ENCODE peak calls at places on chromosomes 5 and 9, in ten cellular contexts. One of them, this sample, is unnamed.

GRCh38 chr5:149211566-149211965 is 60.1 kb upstream of the AFAP1L1 start:
- DNase-seq in brain microvascular endothelial cell: peak; percentile 80
- DNase-seq in suprapubic skin: no peak
- DNase-seq in endothelial cell of umbilical vein: no peak
- DNase-seq in ascending aorta: peak; percentile 18
- DNase-seq in WERI-Rb-1: no peak
- DNase-seq in PC-3: no peak
- DNase-seq in tibial artery: no peak
- DNase-seq in uterus: no peak
- DNase-seq in neural progenitor cell: no peak
- DNase-seq in this sample: no peak

GRCh38 chr9:74760031-74760700 is 127.6 kb downstream of the TRPM6 start:
- DNase-seq in brain microvascular endothelial cell: peak; percentile 79
- DNase-seq in suprapubic skin: no peak
- DNase-seq in endothelial cell of umbilical vein: no peak
- DNase-seq in ascending aorta: no peak
- DNase-seq in WERI-Rb-1: no peak
- DNase-seq in PC-3: peak; percentile 86
- DNase-seq in tibial artery: no peak
- DNase-seq in uterus: no peak
- DNase-seq in neural progenitor cell: no peak
- DNase-seq in this sample: no peak

GRCh38 chr9:99722852-99723251 is 98.8 kb upstream of the NR4A3 start:
- DNase-seq in brain microvascular endothelial cell: no peak
- DNase-seq in suprapubic skin: no peak
- DNase-seq in endothelial cell of umbilical vein: no peak
- DNase-seq in ascending aorta: no peak
- DNase-seq in WERI-Rb-1: no peak
- DNase-seq in PC-3: no peak
- DNase-seq in tibial artery: no peak
- DNase-seq in uterus: no peak
- DNase-seq in neural progenitor cell: no peak
- DNase-seq in this sample: no peak

GRCh38 chr9:75988663-75989062 is 98.2 kb downstream of the PCSK5 start:
- DNase-seq in brain microvascular endothelial cell: no peak
- DNase-seq in suprapubic skin: no peak
- DNase-seq in endothelial cell of umbilical vein: no peak
- DNase-seq in ascending aorta: no peak
- DNase-seq in WERI-Rb-1: no peak
- DNase-seq in PC-3: no peak
- DNase-seq in tibial artery: no peak
- DNase-seq in uterus: no peak
- DNase-seq in neural progenitor cell: no peak
- DNase-seq in this sample: no peak

GRCh38 chr5:134177197-134178171 is 734 bp upstream of the SKP1 start:
- DNase-seq in brain microvascular endothelial cell: peak; percentile 57
- DNase-seq in suprapubic skin: peak; percentile 74
- DNase-seq in endothelial cell of umbilical vein: peak; percentile 77
- DNase-seq in ascending aorta: peak; percentile 85
- DNase-seq in WERI-Rb-1: no peak
- DNase-seq in PC-3: peak; percentile 26
- DNase-seq in tibial artery: peak; percentile 65
- DNase-seq in uterus: peak; percentile 69
- DNase-seq in neural progenitor cell: peak; percentile 88
- DNase-seq in this sample: peak; percentile 40

GRCh38 chr5:78221964-78222451 is 72.5 kb downstream of the AP3B1 start:
- DNase-seq in brain microvascular endothelial cell: peak; percentile 3
- DNase-seq in suprapubic skin: no peak
- DNase-seq in endothelial cell of umbilical vein: no peak
- DNase-seq in ascending aorta: no peak
- DNase-seq in WERI-Rb-1: peak; percentile 44
- DNase-seq in PC-3: peak; percentile 2
- DNase-seq in tibial artery: no peak
- DNase-seq in uterus: no peak
- DNase-seq in neural progenitor cell: no peak
- DNase-seq in this sample: no peak

GRCh38 chr5:168282120-168282519 is 9.3 kb upstream of the WWC1 start:
- DNase-seq in brain microvascular endothelial cell: no peak
- DNase-seq in suprapubic skin: no peak
- DNase-seq in endothelial cell of umbilical vein: no peak
- DNase-seq in ascending aorta: no peak
- DNase-seq in WERI-Rb-1: no peak
- DNase-seq in PC-3: no peak
- DNase-seq in tibial artery: no peak
- DNase-seq in uterus: no peak
- DNase-seq in neural progenitor cell: peak; percentile 34
- DNase-seq in this sample: peak; percentile 60

GRCh38 chr9:137276757-137277328 is 683 bp upstream of the TOR4A start:
- DNase-seq in brain microvascular endothelial cell: no peak
- DNase-seq in suprapubic skin: peak; percentile 75
- DNase-seq in endothelial cell of umbilical vein: peak; percentile 45
- DNase-seq in ascending aorta: peak; percentile 85
- DNase-seq in WERI-Rb-1: peak; percentile 73
- DNase-seq in PC-3: peak; percentile 41
- DNase-seq in tibial artery: peak; percentile 68
- DNase-seq in uterus: peak; percentile 75
- DNase-seq in neural progenitor cell: peak; percentile 58
- DNase-seq in this sample: peak; percentile 84

GRCh38 chr5:31407921-31408714 is 123.8 kb downstream of the DROSHA start:
- DNase-seq in brain microvascular endothelial cell: no peak
- DNase-seq in suprapubic skin: no peak
- DNase-seq in endothelial cell of umbilical vein: peak; percentile 37
- DNase-seq in ascending aorta: no peak
- DNase-seq in WERI-Rb-1: no peak
- DNase-seq in PC-3: peak; percentile 39
- DNase-seq in tibial artery: no peak
- DNase-seq in uterus: no peak
- DNase-seq in neural progenitor cell: no peak
- DNase-seq in this sample: no peak

GRCh38 chr9:26170224-26170623 is 492.0 kb upstream of the TUSC1 start:
- DNase-seq in brain microvascular endothelial cell: no peak
- DNase-seq in suprapubic skin: no peak
- DNase-seq in endothelial cell of umbilical vein: no peak
- DNase-seq in ascending aorta: no peak
- DNase-seq in WERI-Rb-1: no peak
- DNase-seq in PC-3: no peak
- DNase-seq in tibial artery: no peak
- DNase-seq in uterus: no peak
- DNase-seq in neural progenitor cell: no peak
- DNase-seq in this sample: no peak

GRCh38 chr5:61933787-61934626 is 372.0 kb upstream of the KIF2A start:
- DNase-seq in brain microvascular endothelial cell: peak; percentile 49
- DNase-seq in suprapubic skin: no peak
- DNase-seq in endothelial cell of umbilical vein: peak; percentile 55
- DNase-seq in ascending aorta: no peak
- DNase-seq in WERI-Rb-1: peak; percentile 53
- DNase-seq in PC-3: peak; percentile 68
- DNase-seq in tibial artery: no peak
- DNase-seq in uterus: no peak
- DNase-seq in neural progenitor cell: peak; percentile 77
- DNase-seq in this sample: peak; percentile 49

GRCh38 chr5:163727028-163727427 is 221.6 kb downstream of the MAT2B start:
- DNase-seq in brain microvascular endothelial cell: no peak
- DNase-seq in suprapubic skin: no peak
- DNase-seq in endothelial cell of umbilical vein: no peak
- DNase-seq in ascending aorta: no peak
- DNase-seq in WERI-Rb-1: no peak
- DNase-seq in PC-3: no peak
- DNase-seq in tibial artery: no peak
- DNase-seq in uterus: no peak
- DNase-seq in neural progenitor cell: no peak
- DNase-seq in this sample: no peak

GRCh38 chr9:72894342-72894741 is 58.5 kb downstream of the ALDH1A1 start:
- DNase-seq in brain microvascular endothelial cell: peak; percentile 11
- DNase-seq in suprapubic skin: no peak
- DNase-seq in endothelial cell of umbilical vein: no peak
- DNase-seq in ascending aorta: no peak
- DNase-seq in WERI-Rb-1: no peak
- DNase-seq in PC-3: no peak
- DNase-seq in tibial artery: no peak
- DNase-seq in uterus: no peak
- DNase-seq in neural progenitor cell: peak; percentile 82
- DNase-seq in this sample: no peak

DNA sequence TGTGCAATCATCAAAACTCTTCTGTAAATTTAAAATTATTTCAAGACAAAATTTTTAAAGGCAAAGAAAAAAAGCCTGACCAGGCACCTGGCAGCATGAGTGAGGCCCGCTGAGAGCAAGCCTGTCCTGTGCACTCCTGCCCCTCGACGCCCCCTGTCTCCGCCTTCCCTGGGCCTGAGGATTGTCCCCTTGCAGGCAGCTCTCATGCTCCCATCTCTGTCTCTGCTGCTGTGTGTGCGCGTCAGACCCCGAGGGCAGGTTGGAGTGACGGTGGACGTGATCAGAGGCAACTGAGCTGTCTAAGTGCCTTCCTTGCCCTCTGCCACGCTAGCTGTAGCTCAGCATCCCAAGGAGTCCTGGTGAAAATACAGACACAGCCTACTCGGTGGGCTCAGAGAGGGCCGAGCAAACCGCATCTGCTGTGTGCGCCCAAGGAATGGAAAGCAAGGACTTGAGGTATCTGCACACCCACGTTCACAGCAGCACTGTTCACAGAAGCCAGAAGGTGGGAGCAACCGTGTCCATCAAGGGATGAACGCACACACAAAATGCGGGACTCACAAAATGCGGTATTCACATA is 65.5 kb downstream of the SECISBP2 start:
- DNase-seq in brain microvascular endothelial cell: no peak
- DNase-seq in suprapubic skin: no peak
- DNase-seq in endothelial cell of umbilical vein: no peak
- DNase-seq in ascending aorta: no peak
- DNase-seq in WERI-Rb-1: no peak
- DNase-seq in PC-3: no peak
- DNase-seq in tibial artery: no peak
- DNase-seq in uterus: no peak
- DNase-seq in neural progenitor cell: no peak
- DNase-seq in this sample: no peak
- H3K27ac ChIP-seq in brain microvascular endothelial cell: no peak overlapping the region
- H3K27ac ChIP-seq in suprapubic skin: no peak overlapping the region
- H3K27ac ChIP-seq in endothelial cell of umbilical vein: no peak overlapping the region
- H3K27ac ChIP-seq in ascending aorta: no peak overlapping the region
- H3K27ac ChIP-seq in WERI-Rb-1: no peak overlapping the region
- H3K27ac ChIP-seq in PC-3: no peak overlapping the region
- H3K27ac ChIP-seq in tibial artery: no peak overlapping the region
- H3K27ac ChIP-seq in uterus: no peak overlapping the region
- H3K27ac ChIP-seq in neural progenitor cell: no peak overlapping the region
- H3K27ac ChIP-seq in this sample: no peak overlapping the region

GRCh38 chr5:58244819-58245478 is 214.9 kb downstream of the PLK2 start:
- DNase-seq in brain microvascular endothelial cell: no peak
- DNase-seq in suprapubic skin: no peak
- DNase-seq in endothelial cell of umbilical vein: peak; percentile 44
- DNase-seq in ascending aorta: no peak
- DNase-seq in WERI-Rb-1: no peak
- DNase-seq in PC-3: no peak
- DNase-seq in tibial artery: no peak
- DNase-seq in uterus: no peak
- DNase-seq in neural progenitor cell: no peak
- DNase-seq in this sample: no peak

GRCh38 chr5:58239731-58240130 is 220.2 kb downstream of the PLK2 start:
- DNase-seq in brain microvascular endothelial cell: no peak
- DNase-seq in suprapubic skin: no peak
- DNase-seq in endothelial cell of umbilical vein: peak; percentile 46
- DNase-seq in ascending aorta: no peak
- DNase-seq in WERI-Rb-1: peak; percentile 45
- DNase-seq in PC-3: peak; percentile 20
- DNase-seq in tibial artery: no peak
- DNase-seq in uterus: no peak
- DNase-seq in neural progenitor cell: no peak
- DNase-seq in this sample: no peak

GRCh38 chr5:58240286-58240685 is 219.6 kb downstream of the PLK2 start:
- DNase-seq in brain microvascular endothelial cell: peak; percentile 69
- DNase-seq in suprapubic skin: no peak
- DNase-seq in endothelial cell of umbilical vein: peak; percentile 89
- DNase-seq in ascending aorta: no peak
- DNase-seq in WERI-Rb-1: no peak
- DNase-seq in PC-3: peak; percentile 64
- DNase-seq in tibial artery: no peak
- DNase-seq in uterus: no peak
- DNase-seq in neural progenitor cell: no peak
- DNase-seq in this sample: no peak

GRCh38 chr5:58239075-58239474 is 220.8 kb downstream of the PLK2 start:
- DNase-seq in brain microvascular endothelial cell: no peak
- DNase-seq in suprapubic skin: no peak
- DNase-seq in endothelial cell of umbilical vein: no peak
- DNase-seq in ascending aorta: no peak
- DNase-seq in WERI-Rb-1: no peak
- DNase-seq in PC-3: no peak
- DNase-seq in tibial artery: no peak
- DNase-seq in uterus: no peak
- DNase-seq in neural progenitor cell: no peak
- DNase-seq in this sample: no peak

GRCh38 chr5:58241383-58241782 is 218.5 kb downstream of the PLK2 start:
- DNase-seq in brain microvascular endothelial cell: no peak
- DNase-seq in suprapubic skin: no peak
- DNase-seq in endothelial cell of umbilical vein: peak; percentile 98
- DNase-seq in ascending aorta: no peak
- DNase-seq in WERI-Rb-1: no peak
- DNase-seq in PC-3: peak; percentile 36
- DNase-seq in tibial artery: no peak
- DNase-seq in uterus: peak; percentile 57
- DNase-seq in neural progenitor cell: no peak
- DNase-seq in this sample: no peak
- H3K27ac ChIP-seq in brain microvascular endothelial cell: peak overlapping the region; percentile 16
- H3K27ac ChIP-seq in suprapubic skin: no peak overlapping the region
- H3K27ac ChIP-seq in endothelial cell of umbilical vein: peak overlapping the region; percentile 89
- H3K27ac ChIP-seq in ascending aorta: no peak overlapping the region
- H3K27ac ChIP-seq in WERI-Rb-1: no peak overlapping the region
- H3K27ac ChIP-seq in PC-3: peak overlapping the region; percentile 32
- H3K27ac ChIP-seq in tibial artery: no peak overlapping the region
- H3K27ac ChIP-seq in uterus: peak overlapping the region; percentile 59
- H3K27ac ChIP-seq in neural progenitor cell: no peak overlapping the region
- H3K27ac ChIP-seq in this sample: no peak overlapping the region

GRCh38 chr9:125896964-125897363 is 149.8 kb downstream of the PBX3 start:
- DNase-seq in brain microvascular endothelial cell: no peak
- DNase-seq in suprapubic skin: no peak
- DNase-seq in endothelial cell of umbilical vein: no peak
- DNase-seq in ascending aorta: no peak
- DNase-seq in WERI-Rb-1: no peak
- DNase-seq in PC-3: no peak
- DNase-seq in tibial artery: no peak
- DNase-seq in uterus: no peak
- DNase-seq in neural progenitor cell: no peak
- DNase-seq in this sample: no peak
- H3K27ac ChIP-seq in brain microvascular endothelial cell: no peak overlapping the region
- H3K27ac ChIP-seq in suprapubic skin: no peak overlapping the region
- H3K27ac ChIP-seq in endothelial cell of umbilical vein: no peak overlapping the region
- H3K27ac ChIP-seq in ascending aorta: no peak overlapping the region
- H3K27ac ChIP-seq in WERI-Rb-1: no peak overlapping the region
- H3K27ac ChIP-seq in PC-3: no peak overlapping the region
- H3K27ac ChIP-seq in tibial artery: no peak overlapping the region
- H3K27ac ChIP-seq in uterus: no peak overlapping the region
- H3K27ac ChIP-seq in neural progenitor cell: no peak overlapping the region
- H3K27ac ChIP-seq in this sample: no peak overlapping the region

DNA sequence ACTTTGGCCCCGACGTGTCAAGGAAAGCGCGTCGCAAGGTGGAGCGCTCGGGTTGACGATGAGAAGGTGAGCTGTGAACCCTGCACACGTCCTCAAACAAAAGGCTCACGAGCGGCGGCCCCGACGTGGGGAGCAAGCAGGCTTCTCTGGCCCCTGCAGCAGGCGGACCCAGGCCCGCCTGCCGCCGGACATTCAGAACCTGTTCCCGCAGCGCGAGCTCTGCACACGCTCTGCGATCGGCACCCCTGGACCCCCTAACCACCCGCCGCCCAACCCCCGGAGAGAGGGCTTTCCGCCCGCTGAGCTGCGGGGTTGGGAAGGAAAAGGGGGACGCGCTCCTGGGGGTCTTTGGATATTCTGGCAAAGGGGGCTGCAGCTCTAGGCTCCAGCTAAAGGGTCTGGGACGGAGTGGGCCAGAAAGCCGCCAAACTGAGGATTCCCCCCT is 1.2 kb downstream of the FBN2 start:
- DNase-seq in brain microvascular endothelial cell: no peak
- DNase-seq in suprapubic skin: no peak
- DNase-seq in endothelial cell of umbilical vein: no peak
- DNase-seq in ascending aorta: no peak
- DNase-seq in WERI-Rb-1: no peak
- DNase-seq in PC-3: no peak
- DNase-seq in tibial artery: no peak
- DNase-seq in uterus: no peak
- DNase-seq in neural progenitor cell: peak; percentile 76
- DNase-seq in this sample: no peak
- H3K27ac ChIP-seq in brain microvascular endothelial cell: peak overlapping the region; percentile 46
- H3K27ac ChIP-seq in suprapubic skin: no peak overlapping the region
- H3K27ac ChIP-seq in endothelial cell of umbilical vein: no peak overlapping the region
- H3K27ac ChIP-seq in ascending aorta: no peak overlapping the region
- H3K27ac ChIP-seq in WERI-Rb-1: no peak overlapping the region
- H3K27ac ChIP-seq in PC-3: no peak overlapping the region
- H3K27ac ChIP-seq in tibial artery: no peak overlapping the region
- H3K27ac ChIP-seq in uterus: no peak overlapping the region
- H3K27ac ChIP-seq in neural progenitor cell: no peak overlapping the region
- H3K27ac ChIP-seq in this sample: no peak overlapping the region

This sample was measured in lung.